ENCODE peak calls at places on chromosomes 1 and 21, in ten cellular contexts. R is uterus, O is neural crest cell, U is AG09319, J is HFF-Myc, X is heart left ventricle, L is endothelial cell of umbilical vein, B is prostate gland, V is nephron progenitor cell, T is left ventricle myocardium inferior. I is an unnamed sample.

GRCh38 chr1:23567629-23567995 is 8.3 kb upstream of the ID3 start:
- DNase-seq in R (no peak), O (no peak), U (no peak), J (no peak), X (no peak), L (no peak), B (no peak), V (no peak), T (no peak), I (no peak)

GRCh38 chr1:119646521-119647227 is 1.4 kb downstream of the ZNF697 start:
- DNase-seq in R (no peak), O (no peak), U (no peak), J (no peak), X (no peak), L (peak; percentile 74), B (no peak), V (no peak), T (no peak), I (no peak)

GRCh38 chr1:209710098-209710497 is 5.5 kb downstream of the HSD11B1 start:
- DNase-seq in R (no peak), O (no peak), U (no peak), J (no peak), X (no peak), L (no peak), B (no peak), V (no peak), T (no peak), I (no peak)

GRCh38 chr1:59674605-59675004 is 140.1 kb upstream of the HOOK1 start:
- DNase-seq in R (peak; percentile 74), O (no peak), U (no peak), J (no peak), X (no peak), L (peak; percentile 83), B (peak; percentile 62), V (no peak), T (no peak), I (no peak)

GRCh38 chr1:10104844-10105243 is 72.1 kb downstream of the UBE4B start:
- DNase-seq in R (no peak), O (no peak), U (no peak), J (no peak), X (no peak), L (no peak), B (no peak), V (no peak), T (no peak), I (no peak)

GRCh38 chr1:209549384-209550001 is 34.0 kb upstream of the CAMK1G start:
- DNase-seq in R (no peak), O (peak; percentile 17), U (no peak), J (no peak), X (no peak), L (no peak), B (no peak), V (peak; percentile 19), T (no peak), I (peak; percentile 33)

GRCh38 chr1:227604446-227604845 is 41.1 kb downstream of the ZNF678 start:
- DNase-seq in R (no peak), O (no peak), U (no peak), J (no peak), X (no peak), L (no peak), B (no peak), V (no peak), T (no peak), I (no peak)

GRCh38 chr1:95742591-95743089 is 508.6 kb downstream of the RWDD3 start:
- DNase-seq in R (no peak), O (no peak), U (no peak), J (no peak), X (peak; percentile 15), L (no peak), B (no peak), V (no peak), T (peak; percentile 21), I (peak; percentile 25)

GRCh38 chr1:40780678-40781613 is 2.6 kb upstream of the KCNQ4 start:
- DNase-seq in R (no peak), O (no peak), U (no peak), J (no peak), X (no peak), L (no peak), B (no peak), V (no peak), T (no peak), I (no peak)

GRCh38 chr1:40781614-40781971 is 2.0 kb upstream of the KCNQ4 start:
- DNase-seq in R (no peak), O (no peak), U (no peak), J (no peak), X (no peak), L (no peak), B (no peak), V (no peak), T (no peak), I (no peak)

GRCh38 chr1:40784141-40784770 is 669 bp downstream of the KCNQ4 start:
- DNase-seq in R (peak; percentile 32), O (no peak), U (no peak), J (no peak), X (no peak), L (no peak), B (no peak), V (peak; percentile 47), T (no peak), I (peak; percentile 55)

GRCh38 chr1:40783001-40783905 is at the start of gene KCNQ4:
- DNase-seq in R (peak; percentile 70), O (peak; percentile 31), U (no peak), J (no peak), X (peak; percentile 60), L (no peak), B (peak; percentile 54), V (peak; percentile 77), T (peak; percentile 60), I (peak; percentile 64)

DNA sequence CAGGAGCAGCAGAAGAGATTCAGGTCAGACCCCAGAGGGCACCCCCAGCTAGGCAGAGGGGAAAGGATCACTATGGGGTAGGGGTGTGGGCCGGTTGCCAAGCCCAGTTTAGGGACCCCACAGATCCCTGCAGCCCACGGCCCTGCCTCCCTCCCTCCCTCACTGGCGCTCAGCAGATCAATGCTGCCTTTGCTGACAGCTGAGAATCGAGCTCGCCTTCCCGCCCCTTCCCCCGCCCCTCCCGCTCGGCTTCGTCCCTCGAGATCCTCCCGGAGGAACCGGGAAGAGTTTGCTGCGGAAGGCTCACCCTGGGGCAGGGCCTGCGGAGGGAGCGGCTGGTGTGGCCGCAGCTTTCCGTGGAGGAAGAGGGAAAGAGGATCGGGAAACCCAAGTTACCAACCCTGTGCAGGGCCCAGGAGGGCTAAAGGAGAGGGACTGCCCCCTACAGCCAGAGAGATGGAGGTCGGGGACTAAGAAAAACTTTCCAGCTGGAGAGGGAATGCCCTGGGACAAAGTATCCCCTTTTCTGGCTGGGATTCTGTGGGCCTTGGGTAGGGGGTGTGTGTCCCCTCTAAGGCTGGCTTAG is 1.1 kb upstream of the KCNQ4 start:
- DNase-seq in R (no peak), O (no peak), U (no peak), J (no peak), X (peak; percentile 47), L (no peak), B (no peak), V (peak; percentile 69), T (peak; percentile 42), I (peak; percentile 73)
- TF ChIP-seq CTCF in R (no peak), O (peak; percentile 35), U (peak; percentile 2), J (no peak), X (no peak), L (no peak), B (no peak), V (no peak), T (no peak), I (no peak)

DNA sequence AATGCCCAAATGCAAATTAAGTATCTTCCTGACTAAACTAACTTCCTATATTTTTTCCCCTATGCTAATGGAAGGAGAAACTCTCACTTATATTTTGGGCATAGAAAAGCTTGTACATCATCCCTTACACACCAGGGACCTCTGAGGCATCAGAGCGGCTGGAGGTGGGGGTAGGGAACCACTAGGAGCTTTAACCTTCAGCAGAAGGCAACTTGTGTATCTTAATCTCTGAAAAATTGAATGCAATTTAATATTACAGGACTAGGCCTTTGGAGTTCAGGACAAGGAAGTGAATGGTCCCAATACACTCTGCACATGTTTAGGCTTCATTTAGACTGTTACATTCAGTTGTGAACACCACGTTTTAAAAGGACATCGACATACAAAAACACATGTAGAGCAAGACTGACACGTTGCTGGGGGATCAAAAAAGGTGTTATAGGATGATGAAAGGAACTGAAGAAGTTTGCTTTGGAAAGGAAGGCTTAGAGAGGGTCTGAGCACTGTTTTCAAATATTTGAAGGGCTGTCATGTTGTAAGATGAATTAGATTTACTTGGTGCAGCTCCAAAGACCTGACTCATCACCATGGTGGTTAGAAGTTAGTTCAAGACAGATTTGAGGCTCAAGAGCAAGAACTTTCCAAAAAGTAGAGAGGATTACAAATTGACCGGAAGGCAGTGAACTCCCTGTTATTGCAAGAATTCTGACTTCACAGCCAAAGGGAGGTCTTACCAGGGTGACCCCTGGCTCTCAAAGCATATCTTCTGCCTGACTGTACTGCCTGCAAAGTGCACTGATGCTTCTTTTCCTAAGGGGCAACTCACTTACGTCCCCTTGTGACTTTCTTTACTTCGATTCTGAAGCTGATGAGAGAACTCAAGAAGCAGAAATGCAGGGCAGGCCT is 86.1 kb downstream of the NAV1 start:
- DNase-seq in R (peak; percentile 42), O (no peak), U (peak; percentile 91), J (peak; percentile 86), X (no peak), L (peak; percentile 46), B (no peak), V (no peak), T (no peak), I (no peak)
- TF ChIP-seq CTCF in R (no peak), O (no peak), U (peak; percentile 43), J (peak; percentile 17), X (no peak), L (no peak), B (no peak), V (no peak), T (no peak), I (no peak)

DNA sequence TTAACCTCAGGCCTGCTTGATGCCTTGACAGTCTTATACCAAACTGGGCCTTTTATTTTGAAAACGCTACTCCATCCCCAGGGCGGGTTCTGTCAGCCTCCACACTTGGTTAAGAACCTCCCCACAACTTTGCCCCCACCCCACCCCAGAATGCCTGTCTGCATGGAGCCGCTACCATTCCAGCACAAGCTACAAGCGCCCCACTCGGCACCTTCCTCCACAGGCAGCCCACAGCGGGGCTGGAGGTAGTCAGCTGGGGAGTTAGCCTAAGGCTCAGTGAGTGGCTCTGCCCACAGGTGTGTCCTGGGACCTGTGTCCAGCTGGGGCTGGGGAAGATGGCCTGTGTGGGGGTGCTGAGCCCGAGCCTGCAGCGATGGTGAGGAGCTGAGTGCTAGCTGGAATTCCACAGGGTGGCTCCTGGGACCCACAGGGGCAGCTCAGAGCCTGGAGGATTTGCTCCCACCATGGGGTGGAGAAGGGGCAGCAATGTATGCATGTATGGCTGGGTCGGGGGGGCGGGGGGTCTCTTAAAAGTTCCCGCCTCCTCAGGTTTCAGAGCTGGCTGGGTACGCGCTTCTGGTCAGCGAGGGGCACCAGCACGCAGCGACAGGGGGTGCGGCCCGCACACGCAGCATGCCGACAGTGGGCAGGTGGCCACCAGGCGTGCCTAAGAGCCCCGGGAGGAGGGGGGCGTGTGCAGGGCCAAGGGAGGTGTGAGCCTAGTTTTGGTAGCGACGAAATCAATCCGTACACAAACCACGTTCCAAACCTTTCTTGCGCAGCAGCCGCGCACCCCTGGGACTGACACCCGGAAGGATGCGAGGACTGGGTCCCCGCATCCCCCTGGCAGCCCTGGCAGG is 912 bp downstream of the ETNK2 start:
- DNase-seq in R (peak; percentile 56), O (no peak), U (no peak), J (no peak), X (no peak), L (no peak), B (peak; percentile 27), V (peak; percentile 34), T (no peak), I (peak; percentile 51)
- TF ChIP-seq CTCF in R (no peak), O (peak; percentile 12), U (no peak), J (no peak), X (no peak), L (no peak), B (no peak), V (no peak), T (no peak), I (no peak)

GRCh38 chr21:33174756-33175155 is 55.0 kb upstream of the IFNAR2 start:
- DNase-seq in R (no peak), O (no peak), U (no peak), J (no peak), X (no peak), L (no peak), B (no peak), V (no peak), T (no peak), I (no peak)
- TF ChIP-seq CTCF in R (no peak), O (no peak), U (no peak), J (no peak), X (no peak), L (no peak), B (no peak), V (no peak), T (no peak), I (no peak)

I was measured in glutamatergic neuron.